ENCODE peak calls at places on chromosomes 12 and 14, in four cellular contexts. U, D, M and E are unnamed samples.

GRCh38 chr12:57239587-57240068 is 10.1 kb downstream of the SHMT2 start:
- DNase-seq in U (no peak), D (no peak), M (peak; percentile 47), E (no peak)

GRCh38 chr12:111529424-111530368 is 69.4 kb downstream of the ATXN2 start:
- DNase-seq in U (peak; percentile 35), D (peak; percentile 79), M (peak; percentile 71), E (peak; percentile 36)

GRCh38 chr12:56297400-56297799 is 2.7 kb downstream of the CS start:
- DNase-seq in U (no peak), D (no peak), M (no peak), E (no peak)

GRCh38 chr14:22819191-22819988 is 4.2 kb upstream of the SLC7A7 start:
- DNase-seq in U (no peak), D (peak; percentile 76), M (peak; percentile 78), E (peak; percentile 74)

GRCh38 chr12:25995906-25996305 is 37.4 kb downstream of the RASSF8 start:
- DNase-seq in U (no peak), D (no peak), M (peak; percentile 67), E (peak; percentile 25)

GRCh38 chr14:80446356-80446755 is 235.1 kb upstream of the DIO2 start:
- DNase-seq in U (no peak), D (peak; percentile 45), M (peak; percentile 36), E (no peak)

GRCh38 chr14:105974902-105975301 is 448.5 kb downstream of the TMEM121 start:
- DNase-seq in U (no peak), D (no peak), M (no peak), E (no peak)

GRCh38 chr12:75827061-75827460 is 204.5 kb downstream of the PHLDA1 start:
- DNase-seq in U (no peak), D (no peak), M (no peak), E (no peak)

GRCh38 chr12:39435531-39435930 is 7.4 kb downstream of the KIF21A start:
- DNase-seq in U (no peak), D (no peak), M (peak; percentile 6), E (no peak)

GRCh38 chr12:60266381-60266852 is 670.6 kb downstream of the SLC16A7 start:
- DNase-seq in U (peak; percentile 29), D (peak; percentile 12), M (peak; percentile 84), E (peak; percentile 74)

GRCh38 chr14:63770187-63770807 is 42.4 kb upstream of the SGPP1 start:
- DNase-seq in U (no peak), D (peak; percentile 52), M (peak; percentile 74), E (peak; percentile 57)

GRCh38 chr12:111338096-111338495 is 30.8 kb downstream of the PHETA1 start:
- DNase-seq in U (no peak), D (no peak), M (no peak), E (no peak)

GRCh38 chr14:69287096-69287991 is 27.4 kb downstream of the GALNT16 start:
- DNase-seq in U (no peak), D (peak; percentile 37), M (no peak), E (no peak)

GRCh38 chr14:35944847-35945246 is 118.7 kb downstream of the BRMS1L start:
- DNase-seq in U (no peak), D (no peak), M (no peak), E (no peak)

GRCh38 chr12:105935981-105936380 is 202.8 kb downstream of the NUAK1 start:
- DNase-seq in U (no peak), D (no peak), M (peak; percentile 81), E (peak; percentile 21)

GRCh38 chr12:96237465-96238077 is 43.4 kb downstream of the ELK3 start:
- DNase-seq in U (peak; percentile 72), D (peak; percentile 81), M (peak; percentile 97), E (peak; percentile 91)

GRCh38 chr14:101980700-101981099 is 16.3 kb downstream of the DYNC1H1 start:
- DNase-seq in U (peak; percentile 66), D (peak; percentile 92), M (peak; percentile 99), E (peak; percentile 99)

GRCh38 chr14:35878272-35879140 is 52.4 kb downstream of the BRMS1L start:
- DNase-seq in U (peak; percentile 24), D (peak; percentile 83), M (peak; percentile 95), E (peak; percentile 77)

GRCh38 chr14:98182385-98183055 is 1089.5 kb downstream of the BCL11B start:
- DNase-seq in U (no peak), D (no peak), M (no peak), E (no peak)

GRCh38 chr14:49972840-49973239 is 80.0 kb downstream of the ARF6 start:
- DNase-seq in U (no peak), D (peak; percentile 68), M (peak; percentile 93), E (peak; percentile 88)

GRCh38 chr12:110742718-110743570 is at the start of gene PPP1CC:
- DNase-seq in U (peak; percentile 79), D (peak; percentile 98), M (peak; percentile 93), E (peak; percentile 90)

GRCh38 chr14:63438065-63438757 is 105.0 kb downstream of the PPP2R5E start:
- DNase-seq in U (peak; percentile 71), D (peak; percentile 88), M (peak; percentile 97), E (peak; percentile 95)

GRCh38 chr12:98997-99396 is 32.4 kb downstream of the IQSEC3 start:
- DNase-seq in U (no peak), D (peak; percentile 34), M (no peak), E (no peak)

GRCh38 chr12:29799591-29799990 is 15.8 kb upstream of the TMTC1 start:
- DNase-seq in U (no peak), D (no peak), M (no peak), E (no peak)

GRCh38 chr14:22378181-22378580 is 210.8 kb downstream of the DAD1 start:
- DNase-seq in U (no peak), D (no peak), M (no peak), E (no peak)

GRCh38 chr12:32031109-32031508 is 71.9 kb downstream of the RESF1 start:
- DNase-seq in U (no peak), D (no peak), M (no peak), E (no peak)

GRCh38 chr14:85084344-85084743 is 445.6 kb upstream of the FLRT2 start:
- DNase-seq in U (no peak), D (no peak), M (no peak), E (no peak)

GRCh38 chr14:46432516-46432915 is 219.1 kb downstream of the RPL10L start:
- DNase-seq in U (no peak), D (no peak), M (no peak), E (no peak)

GRCh38 chr12:63968685-63969084 is 124.2 kb downstream of the SRGAP1 start:
- DNase-seq in U (no peak), D (no peak), M (no peak), E (no peak)